ENCODE peak calls at places on chromosomes 16 and 17, in five cellular contexts. One of them, this sample, is unnamed.
A peak's percentile ranks its signal among the peaks of the same experiment; 100 is the strongest.

GRCh38 chr16:84532855-84533486 is 28.5 kb upstream of the MEAK7 start:
- DNase-seq in GM13976: no peak
- DNase-seq in HL-60: no peak
- DNase-seq in CD8-positive, alpha-beta T cell: no peak
- DNase-seq in mammary epithelial cell: no peak
- DNase-seq in this sample: no peak

GRCh38 chr17:35540589-35541404 is 3.3 kb upstream of the SLFN12L start:
- DNase-seq in GM13976: no peak
- DNase-seq in HL-60: peak; percentile 88
- DNase-seq in CD8-positive, alpha-beta T cell: peak; percentile 17
- DNase-seq in mammary epithelial cell: no peak
- DNase-seq in this sample: no peak

GRCh38 chr17:81422776-81423697 is 27.8 kb downstream of the BAHCC1 start:
- DNase-seq in GM13976: no peak
- DNase-seq in HL-60: no peak
- DNase-seq in CD8-positive, alpha-beta T cell: no peak
- DNase-seq in mammary epithelial cell: peak; percentile 93
- DNase-seq in this sample: no peak

GRCh38 chr17:77750427-77751043 is 208.0 kb upstream of the TNRC6C start:
- DNase-seq in GM13976: no peak
- DNase-seq in HL-60: no peak
- DNase-seq in CD8-positive, alpha-beta T cell: no peak
- DNase-seq in mammary epithelial cell: no peak
- DNase-seq in this sample: no peak

GRCh38 chr16:24011237-24011636 is 175.5 kb downstream of the PRKCB start:
- DNase-seq in GM13976: no peak
- DNase-seq in HL-60: no peak
- DNase-seq in CD8-positive, alpha-beta T cell: no peak
- DNase-seq in mammary epithelial cell: no peak
- DNase-seq in this sample: no peak

GRCh38 chr17:42709561-42709960 is 27.2 kb downstream of the CNTNAP1 start:
- DNase-seq in GM13976: no peak
- DNase-seq in HL-60: no peak
- DNase-seq in CD8-positive, alpha-beta T cell: no peak
- DNase-seq in mammary epithelial cell: no peak
- DNase-seq in this sample: no peak

GRCh38 chr17:1109606-1110523 is 69.9 kb downstream of the ABR start:
- DNase-seq in GM13976: peak; percentile 77
- DNase-seq in HL-60: no peak
- DNase-seq in CD8-positive, alpha-beta T cell: peak; percentile 18
- DNase-seq in mammary epithelial cell: no peak
- DNase-seq in this sample: no peak

GRCh38 chr17:59890720-59891119 is 2.0 kb downstream of the TUBD1 start:
- DNase-seq in GM13976: no peak
- DNase-seq in HL-60: no peak
- DNase-seq in CD8-positive, alpha-beta T cell: no peak
- DNase-seq in mammary epithelial cell: peak; percentile 44
- DNase-seq in this sample: no peak

GRCh38 chr16:87100306-87101058 is 216.7 kb downstream of the C16orf95 start:
- DNase-seq in GM13976: no peak
- DNase-seq in HL-60: no peak
- DNase-seq in CD8-positive, alpha-beta T cell: no peak
- DNase-seq in mammary epithelial cell: no peak
- DNase-seq in this sample: no peak

GRCh38 chr16:4316732-4317461 is 1.0 kb downstream of the GLIS2 start:
- DNase-seq in GM13976: no peak
- DNase-seq in HL-60: no peak
- DNase-seq in CD8-positive, alpha-beta T cell: no peak
- DNase-seq in mammary epithelial cell: peak; percentile 51
- DNase-seq in this sample: no peak

GRCh38 chr17:57097832-57098421 is 12.9 kb downstream of the AKAP1 start:
- DNase-seq in GM13976: no peak
- DNase-seq in HL-60: no peak
- DNase-seq in CD8-positive, alpha-beta T cell: no peak
- DNase-seq in mammary epithelial cell: peak; percentile 48
- DNase-seq in this sample: no peak

GRCh38 chr16:84720180-84720579 is 20.4 kb downstream of the USP10 start:
- DNase-seq in GM13976: no peak
- DNase-seq in HL-60: no peak
- DNase-seq in CD8-positive, alpha-beta T cell: no peak
- DNase-seq in mammary epithelial cell: no peak
- DNase-seq in this sample: no peak

GRCh38 chr17:77312786-77313599 is 172.2 kb downstream of the SEC14L1 start:
- DNase-seq in GM13976: no peak
- DNase-seq in HL-60: no peak
- DNase-seq in CD8-positive, alpha-beta T cell: no peak
- DNase-seq in mammary epithelial cell: no peak
- DNase-seq in this sample: no peak

GRCh38 chr16:66057056-66057455 is 309.4 kb upstream of the CDH5 start:
- DNase-seq in GM13976: no peak
- DNase-seq in HL-60: no peak
- DNase-seq in CD8-positive, alpha-beta T cell: no peak
- DNase-seq in mammary epithelial cell: no peak
- DNase-seq in this sample: no peak

GRCh38 chr17:12422632-12423031 is 243.1 kb upstream of the MYOCD start:
- DNase-seq in GM13976: no peak
- DNase-seq in HL-60: no peak
- DNase-seq in CD8-positive, alpha-beta T cell: no peak
- DNase-seq in mammary epithelial cell: no peak
- DNase-seq in this sample: no peak

GRCh38 chr17:38881600-38882191 is 11.8 kb downstream of the LASP1 start:
- DNase-seq in GM13976: no peak
- DNase-seq in HL-60: peak; percentile 80
- DNase-seq in CD8-positive, alpha-beta T cell: no peak
- DNase-seq in mammary epithelial cell: no peak
- DNase-seq in this sample: no peak

GRCh38 chr16:28121527-28121926 is 58.0 kb upstream of the GSG1L start:
- DNase-seq in GM13976: no peak
- DNase-seq in HL-60: no peak
- DNase-seq in CD8-positive, alpha-beta T cell: no peak
- DNase-seq in mammary epithelial cell: no peak
- DNase-seq in this sample: no peak
- TF ChIP-seq CTCF in GM13976: no peak
- TF ChIP-seq CTCF in HL-60: no peak
- TF ChIP-seq CTCF in CD8-positive, alpha-beta T cell: no peak
- TF ChIP-seq CTCF in mammary epithelial cell: no peak
- TF ChIP-seq CTCF in this sample: no peak

DNA sequence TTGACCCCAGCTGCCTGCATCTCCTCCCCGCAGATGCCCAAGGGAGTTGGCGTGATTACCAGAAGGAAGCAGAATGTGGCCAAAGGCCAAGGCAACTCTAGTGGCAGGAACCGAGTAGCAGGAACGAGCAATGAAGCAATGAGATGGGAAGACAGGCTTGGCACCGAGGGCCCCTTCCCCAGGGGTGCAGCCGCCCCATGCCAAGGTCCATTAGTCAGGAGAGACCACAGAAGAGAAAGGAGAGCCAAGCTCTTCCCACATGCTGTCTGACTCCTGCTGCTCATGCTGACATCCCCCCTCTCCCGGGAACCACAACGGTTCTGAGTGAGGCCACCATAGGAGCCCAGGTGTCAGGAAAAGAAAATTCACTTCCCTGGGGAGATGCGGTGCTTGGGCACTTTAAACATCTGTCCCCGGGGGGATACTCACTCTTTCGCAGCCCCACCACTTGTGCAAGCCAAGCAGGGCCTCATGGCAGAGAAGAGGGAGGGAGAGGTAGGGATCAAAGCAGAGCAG is 67.4 kb downstream of the MYO18A start:
- DNase-seq in GM13976: no peak
- DNase-seq in HL-60: no peak
- DNase-seq in CD8-positive, alpha-beta T cell: no peak
- DNase-seq in mammary epithelial cell: no peak
- DNase-seq in this sample: no peak
- TF ChIP-seq CTCF in GM13976: no peak
- TF ChIP-seq CTCF in HL-60: no peak
- TF ChIP-seq CTCF in CD8-positive, alpha-beta T cell: no peak
- TF ChIP-seq CTCF in mammary epithelial cell: no peak
- TF ChIP-seq CTCF in this sample: no peak

GRCh38 chr16:67163903-67164558 is 514 bp upstream of the HSF4 start:
- DNase-seq in GM13976: no peak
- DNase-seq in HL-60: no peak
- DNase-seq in CD8-positive, alpha-beta T cell: no peak
- DNase-seq in mammary epithelial cell: no peak
- DNase-seq in this sample: no peak

GRCh38 chr16:67164599-67165061 is at the start of gene HSF4:
- DNase-seq in GM13976: no peak
- DNase-seq in HL-60: no peak
- DNase-seq in CD8-positive, alpha-beta T cell: no peak
- DNase-seq in mammary epithelial cell: no peak
- DNase-seq in this sample: no peak

GRCh38 chr16:67161595-67162058 is 1.9 kb downstream of the FBXL8 start:
- DNase-seq in GM13976: no peak
- DNase-seq in HL-60: no peak
- DNase-seq in CD8-positive, alpha-beta T cell: no peak
- DNase-seq in mammary epithelial cell: no peak
- DNase-seq in this sample: no peak

GRCh38 chr16:67162439-67163163 is 1.9 kb upstream of the HSF4 start:
- DNase-seq in GM13976: no peak
- DNase-seq in HL-60: no peak
- DNase-seq in CD8-positive, alpha-beta T cell: no peak
- DNase-seq in mammary epithelial cell: no peak
- DNase-seq in this sample: no peak

DNA sequence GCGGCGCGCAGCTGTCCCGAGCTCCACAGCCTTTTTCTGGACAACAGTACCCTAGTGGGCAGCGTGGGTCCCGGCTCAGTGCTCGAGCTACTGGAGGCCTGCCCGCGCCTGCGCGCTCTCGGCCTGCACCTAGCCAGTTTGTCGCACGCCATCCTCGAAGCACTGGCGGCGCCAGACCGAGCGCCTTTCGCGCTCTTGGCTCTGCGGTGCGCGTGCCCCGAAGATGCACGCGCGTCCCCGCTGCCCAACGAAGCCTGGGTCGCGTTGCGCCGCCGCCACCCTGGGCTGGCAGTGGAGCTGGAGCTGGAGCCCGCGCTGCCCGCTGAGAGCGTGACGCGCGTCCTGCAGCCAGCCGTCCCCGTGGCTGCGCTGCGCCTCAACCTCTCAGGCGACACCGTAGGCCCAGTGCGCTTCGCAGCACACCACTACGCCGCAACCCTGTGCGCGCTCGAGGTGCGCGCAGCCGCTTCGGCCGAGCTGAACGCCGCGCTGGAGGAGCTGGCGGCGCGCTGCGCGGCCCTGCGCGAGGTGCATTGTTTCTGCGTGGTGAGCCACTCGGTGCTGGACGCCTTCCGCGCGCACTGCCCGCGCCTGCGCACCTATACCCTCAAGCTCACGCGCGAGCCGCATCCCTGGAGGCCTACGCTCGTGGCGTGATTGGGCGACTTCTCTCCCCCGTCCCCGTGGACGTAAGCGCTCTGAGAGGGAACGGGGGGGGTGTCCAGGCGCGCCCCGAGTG is 1.2 kb upstream of the HSF4 start:
- DNase-seq in GM13976: no peak
- DNase-seq in HL-60: no peak
- DNase-seq in CD8-positive, alpha-beta T cell: no peak
- DNase-seq in mammary epithelial cell: no peak
- DNase-seq in this sample: no peak
- TF ChIP-seq CTCF in GM13976: no peak
- TF ChIP-seq CTCF in HL-60: no peak
- TF ChIP-seq CTCF in CD8-positive, alpha-beta T cell: no peak
- TF ChIP-seq CTCF in mammary epithelial cell: no peak
- TF ChIP-seq CTCF in this sample: no peak

GRCh38 chr17:78829477-78829876 is 11.1 kb downstream of the USP36 start:
- DNase-seq in GM13976: no peak
- DNase-seq in HL-60: no peak
- DNase-seq in CD8-positive, alpha-beta T cell: no peak
- DNase-seq in mammary epithelial cell: no peak
- DNase-seq in this sample: no peak

GRCh38 chr17:78826426-78826825 is 14.2 kb downstream of the USP36 start:
- DNase-seq in GM13976: no peak
- DNase-seq in HL-60: no peak
- DNase-seq in CD8-positive, alpha-beta T cell: no peak
- DNase-seq in mammary epithelial cell: no peak
- DNase-seq in this sample: no peak

GRCh38 chr17:78826836-78827509 is 13.6 kb downstream of the USP36 start:
- DNase-seq in GM13976: no peak
- DNase-seq in HL-60: peak; percentile 92
- DNase-seq in CD8-positive, alpha-beta T cell: no peak
- DNase-seq in mammary epithelial cell: no peak
- DNase-seq in this sample: no peak

GRCh38 chr17:78825696-78826095 is 14.9 kb downstream of the USP36 start:
- DNase-seq in GM13976: no peak
- DNase-seq in HL-60: no peak
- DNase-seq in CD8-positive, alpha-beta T cell: no peak
- DNase-seq in mammary epithelial cell: no peak
- DNase-seq in this sample: no peak

GRCh38 chr17:78828470-78829185 is 12.0 kb downstream of the USP36 start:
- DNase-seq in GM13976: no peak
- DNase-seq in HL-60: no peak
- DNase-seq in CD8-positive, alpha-beta T cell: no peak
- DNase-seq in mammary epithelial cell: peak; percentile 39
- DNase-seq in this sample: no peak
- TF ChIP-seq CTCF in GM13976: no peak
- TF ChIP-seq CTCF in HL-60: no peak
- TF ChIP-seq CTCF in CD8-positive, alpha-beta T cell: no peak
- TF ChIP-seq CTCF in mammary epithelial cell: peak; percentile 62
- TF ChIP-seq CTCF in this sample: peak; percentile 20

GRCh38 chr17:8436169-8436932 is 667 bp downstream of the NDEL1 start:
- DNase-seq in GM13976: peak; percentile 56
- DNase-seq in HL-60: peak; percentile 24
- DNase-seq in CD8-positive, alpha-beta T cell: peak; percentile 30
- DNase-seq in mammary epithelial cell: peak; percentile 59
- DNase-seq in this sample: no peak
- TF ChIP-seq CTCF in GM13976: no peak
- TF ChIP-seq CTCF in HL-60: no peak
- TF ChIP-seq CTCF in CD8-positive, alpha-beta T cell: no peak
- TF ChIP-seq CTCF in mammary epithelial cell: peak; percentile 14
- TF ChIP-seq CTCF in this sample: no peak

GRCh38 chr17:44219126-44219635 is 294 bp downstream of the UBTF start:
- DNase-seq in GM13976: peak; percentile 83
- DNase-seq in HL-60: no peak
- DNase-seq in CD8-positive, alpha-beta T cell: peak; percentile 52
- DNase-seq in mammary epithelial cell: peak; percentile 70
- DNase-seq in this sample: no peak
- TF ChIP-seq CTCF in GM13976: peak; percentile 30
- TF ChIP-seq CTCF in HL-60: no peak
- TF ChIP-seq CTCF in CD8-positive, alpha-beta T cell: peak; percentile 31
- TF ChIP-seq CTCF in mammary epithelial cell: peak; percentile 40
- TF ChIP-seq CTCF in this sample: peak; percentile 58

DNA sequence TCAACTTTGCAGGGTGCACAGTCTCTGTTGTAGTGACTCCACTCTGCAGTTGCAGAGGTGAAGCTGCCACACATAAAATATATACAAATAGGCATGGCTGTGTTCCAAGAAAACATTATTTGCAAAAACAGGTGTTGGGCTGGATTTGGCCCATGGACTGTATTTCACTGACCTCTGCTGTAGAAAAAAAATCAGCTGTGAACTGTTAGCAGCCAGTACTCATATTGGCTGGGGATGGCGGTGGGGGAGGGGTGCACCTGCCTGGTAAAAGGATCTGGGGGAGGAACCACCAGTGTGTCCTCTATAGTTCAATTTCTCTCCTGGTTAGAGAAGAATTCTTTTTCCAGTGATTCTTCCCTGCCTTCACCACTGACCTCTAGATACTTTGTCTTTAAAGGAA is 50.0 kb downstream of the SHISA9 start:
- DNase-seq in GM13976: no peak
- DNase-seq in HL-60: no peak
- DNase-seq in CD8-positive, alpha-beta T cell: no peak
- DNase-seq in mammary epithelial cell: no peak
- DNase-seq in this sample: no peak
- TF ChIP-seq CTCF in GM13976: no peak
- TF ChIP-seq CTCF in HL-60: no peak
- TF ChIP-seq CTCF in CD8-positive, alpha-beta T cell: no peak
- TF ChIP-seq CTCF in mammary epithelial cell: no peak
- TF ChIP-seq CTCF in this sample: no peak